ENCODE peak calls at places on chromosomes 2 and 18, in four cellular contexts. One of them, this sample, is unnamed.

GRCh38 chr2:234521536-234521935 is 24.7 kb upstream of the ARL4C start:
- DNase-seq in kidney tubule cell: no peak
- DNase-seq in GM20000: no peak
- DNase-seq in sciatic nerve: no peak
- DNase-seq in this sample: no peak

GRCh38 chr2:33051586-33052385 is 105.0 kb downstream of the LTBP1 start:
- DNase-seq in kidney tubule cell: peak; percentile 43
- DNase-seq in GM20000: no peak
- DNase-seq in sciatic nerve: no peak
- DNase-seq in this sample: no peak

GRCh38 chr18:34760444-34760843 is 50.3 kb downstream of the DTNA start:
- DNase-seq in sciatic nerve: no peak
- DNase-seq in kidney tubule cell: no peak
- DNase-seq in GM20000: no peak
- DNase-seq in this sample: no peak

GRCh38 chr18:78957140-78957539 is 22.5 kb upstream of the SALL3 start:
- DNase-seq in sciatic nerve: no peak
- DNase-seq in GM20000: no peak
- DNase-seq in kidney tubule cell: no peak
- DNase-seq in this sample: no peak

GRCh38 chr2:212995920-212996319 is 155.5 kb downstream of the IKZF2 start:
- DNase-seq in GM20000: no peak
- DNase-seq in sciatic nerve: no peak
- DNase-seq in kidney tubule cell: no peak
- DNase-seq in this sample: no peak

GRCh38 chr2:225177098-225177497 is 134.8 kb upstream of the DOCK10 start:
- DNase-seq in kidney tubule cell: peak; percentile 71
- DNase-seq in GM20000: no peak
- DNase-seq in sciatic nerve: no peak
- DNase-seq in this sample: no peak

GRCh38 chr2:126657146-126657635 is 1.2 kb downstream of the GYPC start:
- DNase-seq in kidney tubule cell: peak; percentile 62
- DNase-seq in GM20000: peak; percentile 53
- DNase-seq in sciatic nerve: no peak
- DNase-seq in this sample: peak; percentile 43

GRCh38 chr2:9630001-9630749 is 622 bp downstream of the YWHAQ start:
- DNase-seq in GM20000: peak; percentile 84
- DNase-seq in sciatic nerve: peak; percentile 86
- DNase-seq in kidney tubule cell: peak; percentile 77
- DNase-seq in this sample: peak; percentile 83

GRCh38 chr2:159497256-159497655 is 119.1 kb downstream of the BAZ2B start:
- DNase-seq in kidney tubule cell: peak; percentile 98
- DNase-seq in sciatic nerve: no peak
- DNase-seq in GM20000: no peak
- DNase-seq in this sample: no peak

GRCh38 chr2:152792973-152793372 is 74.6 kb downstream of the ARL6IP6 start:
- DNase-seq in GM20000: no peak
- DNase-seq in kidney tubule cell: no peak
- DNase-seq in sciatic nerve: no peak
- DNase-seq in this sample: no peak

GRCh38 chr2:47065771-47066380 is 89.2 kb downstream of the STPG4 start:
- DNase-seq in GM20000: no peak
- DNase-seq in sciatic nerve: no peak
- DNase-seq in kidney tubule cell: peak; percentile 94
- DNase-seq in this sample: no peak

GRCh38 chr2:201256001-201256544 is 4.3 kb upstream of the CASP8 start:
- DNase-seq in kidney tubule cell: no peak
- DNase-seq in sciatic nerve: no peak
- DNase-seq in GM20000: no peak
- DNase-seq in this sample: no peak

GRCh38 chr2:36734304-36734703 is 37.8 kb downstream of the VIT start:
- DNase-seq in sciatic nerve: no peak
- DNase-seq in kidney tubule cell: no peak
- DNase-seq in GM20000: no peak
- DNase-seq in this sample: no peak

GRCh38 chr2:223522796-223523195 is 79.4 kb downstream of the SCG2 start:
- DNase-seq in kidney tubule cell: no peak
- DNase-seq in GM20000: no peak
- DNase-seq in sciatic nerve: no peak
- DNase-seq in this sample: no peak

GRCh38 chr2:62221141-62221540 is 25.2 kb downstream of the B3GNT2 start:
- DNase-seq in sciatic nerve: no peak
- DNase-seq in kidney tubule cell: peak; percentile 47
- DNase-seq in GM20000: no peak
- DNase-seq in this sample: no peak

GRCh38 chr2:219772697-219773096 is 145.3 kb downstream of the SLC4A3 start:
- DNase-seq in kidney tubule cell: no peak
- DNase-seq in sciatic nerve: no peak
- DNase-seq in GM20000: no peak
- DNase-seq in this sample: no peak